ENCODE peak calls at places on chromosomes 16 and 17, in seven cellular contexts. E, U, J, Z, O, V and T are unnamed samples.

GRCh38 chr16:61579195-61579594 is 457.0 kb downstream of the CDH8 start:
- DNase-seq in E (no peak), U (no peak), J (no peak), Z (no peak), O (no peak), V (no peak), T (no peak)

GRCh38 chr16:89141884-89142267 is 29.7 kb upstream of the CDH15 start:
- DNase-seq in E (no peak), U (no peak), J (no peak), Z (no peak), O (no peak), V (no peak), T (no peak)

GRCh38 chr16:67158637-67159600 is 790 bp downstream of the TRADD start:
- DNase-seq in E (peak), U (peak), J (peak), Z (no peak), O (no peak), V (no peak), T (peak)

GRCh38 chr17:933168-934083 is 46.1 kb downstream of the NXN start:
- DNase-seq in E (peak), U (no peak), J (peak), Z (no peak), O (no peak), V (peak), T (no peak)

GRCh38 chr17:65756760-65757159 is 195.3 kb upstream of the AXIN2 start:
- DNase-seq in E (no peak), U (no peak), J (no peak), Z (no peak), O (no peak), V (no peak), T (no peak)

GRCh38 chr16:83940630-83941378 is 12.2 kb upstream of the OSGIN1 start:
- DNase-seq in E (no peak), U (no peak), J (no peak), Z (no peak), O (no peak), V (no peak), T (no peak)

GRCh38 chr17:3828151-3828851 is 17.7 kb downstream of the NCBP3 start:
- DNase-seq in E (peak), U (no peak), J (no peak), Z (no peak), O (no peak), V (peak), T (no peak)

GRCh38 chr16:89351645-89352044 is 134.1 kb downstream of the ZNF778 start:
- DNase-seq in E (no peak), U (no peak), J (no peak), Z (no peak), O (no peak), V (no peak), T (no peak)

GRCh38 chr17:14068542-14069250 is 608 bp upstream of the COX10 start:
- DNase-seq in E (no peak), U (peak), J (no peak), Z (no peak), O (no peak), V (no peak), T (no peak)

GRCh38 chr17:19303367-19303776 is 59.2 kb downstream of the B9D1 start:
- DNase-seq in E (no peak), U (peak), J (no peak), Z (no peak), O (no peak), V (no peak), T (no peak)

GRCh38 chr17:47820023-47820789 is 1.4 kb downstream of the OSBPL7 start:
- DNase-seq in E (peak), U (no peak), J (no peak), Z (no peak), O (no peak), V (no peak), T (no peak)

GRCh38 chr17:17548044-17548443 is 43.5 kb downstream of the PEMT start:
- DNase-seq in E (no peak), U (no peak), J (no peak), Z (peak), O (no peak), V (no peak), T (no peak)

GRCh38 chr17:31696184-31696602 is 162.9 kb downstream of the COPRS start:
- DNase-seq in E (peak), U (no peak), J (peak), Z (peak), O (peak), V (peak), T (no peak)

GRCh38 chr17:82750241-82750905 is 1.5 kb upstream of the TBCD start:
- DNase-seq in E (no peak), U (no peak), J (peak), Z (no peak), O (no peak), V (no peak), T (no peak)

GRCh38 chr17:74288785-74289184 is 14.8 kb downstream of the DNAI2 start:
- DNase-seq in E (no peak), U (no peak), J (no peak), Z (no peak), O (no peak), V (no peak), T (peak)

GRCh38 chr17:80599546-80600305 is 55.1 kb downstream of the RPTOR start:
- DNase-seq in E (no peak), U (no peak), J (no peak), Z (no peak), O (no peak), V (peak), T (no peak)

GRCh38 chr17:2700491-2701141 is 10.9 kb downstream of the CLUH start:
- DNase-seq in E (no peak), U (no peak), J (peak), Z (no peak), O (peak), V (no peak), T (no peak)

GRCh38 chr16:22933173-22933572 is 119.2 kb downstream of the HS3ST2 start:
- DNase-seq in E (no peak), U (peak), J (no peak), Z (peak), O (no peak), V (no peak), T (no peak)

GRCh38 chr17:82081546-82081945 is 15.9 kb upstream of the DUS1L start:
- DNase-seq in E (no peak), U (no peak), J (no peak), Z (no peak), O (no peak), V (no peak), T (no peak)

GRCh38 chr17:57397402-57397801 is 141.1 kb downstream of the MSI2 start:
- DNase-seq in E (no peak), U (no peak), J (no peak), Z (no peak), O (no peak), V (no peak), T (no peak)

GRCh38 chr16:48608871-48609452 is 1.0 kb downstream of the N4BP1 start:
- DNase-seq in E (peak), U (no peak), J (peak), Z (no peak), O (no peak), V (peak), T (no peak)

GRCh38 chr17:4556996-4557395 is 1.8 kb upstream of the MYBBP1A start:
- DNase-seq in E (no peak), U (no peak), J (no peak), Z (no peak), O (no peak), V (no peak), T (no peak)

GRCh38 chr16:17970816-17971291 is 365.7 kb downstream of the NPIPA8 start:
- DNase-seq in E (no peak), U (no peak), J (no peak), Z (no peak), O (peak), V (peak), T (no peak)

GRCh38 chr17:49901460-49902331 is 53.8 kb upstream of the TAC4 start:
- DNase-seq in E (no peak), U (no peak), J (no peak), Z (no peak), O (no peak), V (no peak), T (no peak)

GRCh38 chr17:12667299-12667958 is 1.7 kb downstream of the MYOCD start:
- DNase-seq in E (no peak), U (peak), J (peak), Z (no peak), O (peak), V (peak), T (no peak)

GRCh38 chr17:35089846-35090193 is 26.3 kb upstream of the RFFL start:
- DNase-seq in E (no peak), U (no peak), J (no peak), Z (no peak), O (no peak), V (peak), T (no peak)

GRCh38 chr16:735982-736453 is 4.8 kb downstream of the CIAO3 start:
- DNase-seq in E (no peak), U (no peak), J (no peak), Z (no peak), O (no peak), V (no peak), T (no peak)

GRCh38 chr16:3042376-3042775 is 4.0 kb upstream of the MMP25 start:
- DNase-seq in E (no peak), U (no peak), J (no peak), Z (no peak), O (no peak), V (no peak), T (no peak)

GRCh38 chr16:3046506-3047386 is at the start of gene MMP25:
- DNase-seq in E (no peak), U (no peak), J (no peak), Z (no peak), O (no peak), V (no peak), T (no peak)

GRCh38 chr16:3044708-3045107 is 1.7 kb upstream of the MMP25 start:
- DNase-seq in E (no peak), U (no peak), J (no peak), Z (no peak), O (no peak), V (no peak), T (no peak)

GRCh38 chr16:3047387-3047720 is 993 bp downstream of the MMP25 start:
- DNase-seq in E (no peak), U (no peak), J (no peak), Z (no peak), O (no peak), V (no peak), T (no peak)

GRCh38 chr16:3045758-3046505 is 429 bp upstream of the MMP25 start:
- DNase-seq in E (no peak), U (no peak), J (no peak), Z (no peak), O (no peak), V (no peak), T (no peak)
- H3K4me3 ChIP-seq in E (peak), U (peak), J (peak), Z (peak), O (peak), V (peak), T (peak)

DNA sequence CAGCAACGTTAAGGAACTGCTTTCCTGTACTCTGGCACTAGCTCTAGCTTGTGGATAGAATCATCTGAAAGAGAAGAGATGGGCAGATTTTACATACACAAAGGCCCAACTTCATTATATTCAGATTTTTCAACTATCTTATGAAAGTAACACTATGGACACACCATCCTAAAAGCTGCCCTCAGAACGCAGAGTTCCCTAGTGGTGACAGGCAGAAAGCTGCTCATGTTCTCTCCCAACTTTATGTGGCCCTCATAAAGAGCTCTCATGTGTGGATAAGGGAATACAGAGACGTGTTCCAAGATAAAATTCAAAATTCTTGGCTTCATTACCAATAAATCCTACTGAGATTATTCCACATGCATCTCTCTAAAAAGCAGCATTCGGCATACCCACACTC is 1.5 kb downstream of the CFAP20 start:
- DNase-seq in E (no peak), U (peak), J (no peak), Z (no peak), O (no peak), V (peak), T (no peak)
- TF ChIP-seq CTCF in E (no peak), U (no peak), J (no peak), Z (peak), O (no peak), V (peak), T (peak)

GRCh38 chr16:69327585-69328310 is 2.6 kb downstream of the PDF start:
- DNase-seq in E (no peak), U (no peak), J (no peak), Z (no peak), O (peak), V (no peak), T (no peak)

GRCh38 chr16:69326172-69326873 is 4.1 kb downstream of the PDF start:
- DNase-seq in E (no peak), U (no peak), J (no peak), Z (no peak), O (peak), V (no peak), T (no peak)

GRCh38 chr16:69329369-69330285 is 761 bp downstream of the PDF start:
- DNase-seq in E (no peak), U (peak), J (peak), Z (peak), O (peak), V (no peak), T (no peak)

GRCh38 chr16:69328854-69329316 is 1.5 kb downstream of the PDF start:
- DNase-seq in E (no peak), U (peak), J (no peak), Z (no peak), O (no peak), V (peak), T (no peak)

DNA sequence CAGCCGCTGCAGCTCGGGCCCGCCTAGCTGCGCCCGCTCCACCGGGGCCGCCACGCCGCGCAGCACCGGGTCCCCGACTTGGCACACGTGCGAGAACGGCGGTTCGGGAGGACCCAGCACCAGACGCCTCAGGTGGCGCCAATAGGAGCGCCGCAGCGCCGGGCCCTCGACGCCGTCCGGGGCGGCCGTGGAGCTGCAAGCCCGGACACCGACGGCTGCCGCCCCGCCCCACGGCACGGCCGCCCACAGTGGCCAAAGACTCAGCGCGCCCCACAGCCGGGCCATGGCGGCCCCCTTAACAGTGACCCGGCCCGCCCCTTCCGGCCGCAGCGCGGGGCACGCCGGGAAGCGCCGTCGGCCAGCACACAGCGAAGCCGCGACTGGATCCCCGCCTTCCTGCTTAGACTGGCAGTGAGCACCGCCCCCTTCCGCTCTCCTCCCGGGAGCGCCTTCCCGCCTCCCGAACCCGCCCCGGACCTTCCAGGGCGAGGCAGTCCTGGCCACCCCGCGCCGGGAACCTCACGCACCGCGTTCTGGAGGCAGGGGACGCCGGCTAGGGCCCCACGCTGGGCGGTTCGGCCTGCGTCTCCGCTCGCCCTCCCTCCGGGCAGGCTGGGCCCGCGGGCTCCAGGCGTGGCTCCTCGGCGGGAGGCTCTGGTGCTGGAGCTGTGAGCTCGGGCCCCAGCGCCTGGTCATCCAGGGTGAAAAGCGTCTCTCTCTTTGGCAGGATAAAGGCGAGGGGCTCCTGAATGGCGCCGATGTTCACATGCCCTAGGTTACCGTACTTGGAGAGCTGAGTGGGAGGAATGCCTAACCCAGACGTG is at the start of gene PDF:
- DNase-seq in E (peak), U (peak), J (peak), Z (peak), O (peak), V (peak), T (peak)
- H3K4me3 ChIP-seq in E (peak), U (peak), J (peak), Z (peak), O (peak), V (peak), T (peak)

GRCh38 chr17:77237232-77238008 is 96.7 kb downstream of the SEC14L1 start:
- DNase-seq in E (no peak), U (no peak), J (no peak), Z (no peak), O (no peak), V (peak), T (no peak)
- TF ChIP-seq CTCF in E (no peak), U (no peak), J (no peak), Z (no peak), O (no peak), V (no peak), T (no peak)

DNA sequence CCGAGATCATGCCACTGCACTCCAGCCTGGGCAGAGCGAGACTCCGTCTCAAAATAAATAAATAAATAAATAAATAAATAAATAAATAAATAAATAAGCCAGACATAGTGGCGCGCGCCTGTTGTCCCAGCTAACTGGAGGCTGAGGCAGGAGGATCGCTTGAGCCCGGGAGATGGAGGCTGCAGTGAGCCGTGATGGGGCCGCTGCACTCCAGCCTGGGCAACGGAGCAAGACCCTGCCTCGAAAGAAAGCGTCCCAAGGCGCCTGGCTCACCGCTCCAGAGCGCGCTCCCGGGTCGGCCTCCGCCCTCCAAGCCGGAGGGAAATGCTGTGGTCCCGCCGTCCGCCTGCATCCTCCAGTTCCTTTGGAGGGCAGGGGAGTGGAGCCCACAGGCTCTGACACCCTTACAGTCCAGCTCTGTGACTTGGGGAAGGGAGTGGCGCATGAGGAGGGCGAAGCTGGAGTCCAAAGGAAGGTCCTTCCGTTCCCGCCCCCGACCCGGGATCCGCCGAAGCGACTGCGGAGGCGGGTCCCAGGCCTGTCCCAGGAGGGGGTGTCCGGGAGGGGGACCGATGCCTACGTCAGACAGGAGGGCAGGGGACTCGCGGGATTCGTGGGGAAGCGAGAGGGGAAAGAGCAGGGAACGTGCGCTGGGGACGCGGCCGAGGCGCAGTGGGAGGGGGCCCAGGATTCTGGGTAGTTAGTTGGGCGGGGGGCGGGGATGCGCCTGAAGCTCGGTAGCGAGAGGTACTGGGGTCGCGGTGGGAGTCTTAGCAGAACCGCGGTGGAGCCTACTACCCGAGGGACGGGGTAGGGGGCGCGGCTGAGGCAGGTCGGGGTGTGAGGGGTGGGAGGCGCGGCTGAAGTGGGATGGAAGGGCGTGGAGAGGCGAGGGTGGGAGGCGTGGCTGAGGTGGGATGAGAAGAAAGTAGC is 8.4 kb upstream of the TRPV2 start:
- DNase-seq in E (no peak), U (no peak), J (peak), Z (peak), O (peak), V (no peak), T (no peak)
- H3K4me3 ChIP-seq in E (peak), U (peak), J (peak), Z (peak), O (peak), V (peak), T (peak)